ENCODE peak calls at places on chromosomes 16 and 17, in five cellular contexts. P, Z, T, Y and W are unnamed samples. For H3K4me1, the result is how much of the 10 kb centered on the place peaks cover.

GRCh38 chr17:57091186-57091618 is 6.2 kb downstream of the AKAP1 start:
- DNase-seq in P (peak), Z (no peak), T (no peak), Y (no peak), W (no peak)

GRCh38 chr16:13811834-13812233 is 108.1 kb upstream of the ERCC4 start:
- DNase-seq in P (no peak), Z (no peak), T (no peak), Y (no peak), W (no peak)

GRCh38 chr16:11503566-11503965 is 83.2 kb downstream of the LITAF start:
- DNase-seq in P (no peak), Z (no peak), T (no peak), Y (no peak), W (no peak)

GRCh38 chr16:53865492-53865863 is 161.5 kb downstream of the FTO start:
- DNase-seq in P (no peak), Z (no peak), T (peak), Y (no peak), W (no peak)

GRCh38 chr16:10308305-10309193 is 77.3 kb upstream of the ATF7IP2 start:
- DNase-seq in P (no peak), Z (no peak), T (no peak), Y (no peak), W (no peak)

GRCh38 chr16:23595246-23595950 is 718 bp downstream of the NDUFAB1 start:
- DNase-seq in P (no peak), Z (no peak), T (peak), Y (peak), W (no peak)

GRCh38 chr17:70808596-70808995 is 639.3 kb downstream of the KCNJ2 start:
- DNase-seq in P (no peak), Z (no peak), T (peak), Y (no peak), W (no peak)

GRCh38 chr16:47907109-47907508 is 248.7 kb downstream of the ABCC12 start:
- DNase-seq in P (no peak), Z (peak), T (no peak), Y (no peak), W (no peak)

GRCh38 chr17:60139438-60140285 is 10.1 kb upstream of the CA4 start:
- DNase-seq in P (peak), Z (no peak), T (peak), Y (peak), W (peak)

GRCh38 chr17:62164712-62165377 is 99.8 kb upstream of the MED13 start:
- DNase-seq in P (no peak), Z (no peak), T (no peak), Y (no peak), W (no peak)

GRCh38 chr16:50859628-50860360 is 117.9 kb downstream of the CYLD start:
- DNase-seq in P (no peak), Z (peak), T (no peak), Y (peak), W (no peak)

GRCh38 chr17:52025231-52025630 is 133.3 kb downstream of the CA10 start:
- DNase-seq in P (no peak), Z (no peak), T (no peak), Y (no peak), W (no peak)

DNA sequence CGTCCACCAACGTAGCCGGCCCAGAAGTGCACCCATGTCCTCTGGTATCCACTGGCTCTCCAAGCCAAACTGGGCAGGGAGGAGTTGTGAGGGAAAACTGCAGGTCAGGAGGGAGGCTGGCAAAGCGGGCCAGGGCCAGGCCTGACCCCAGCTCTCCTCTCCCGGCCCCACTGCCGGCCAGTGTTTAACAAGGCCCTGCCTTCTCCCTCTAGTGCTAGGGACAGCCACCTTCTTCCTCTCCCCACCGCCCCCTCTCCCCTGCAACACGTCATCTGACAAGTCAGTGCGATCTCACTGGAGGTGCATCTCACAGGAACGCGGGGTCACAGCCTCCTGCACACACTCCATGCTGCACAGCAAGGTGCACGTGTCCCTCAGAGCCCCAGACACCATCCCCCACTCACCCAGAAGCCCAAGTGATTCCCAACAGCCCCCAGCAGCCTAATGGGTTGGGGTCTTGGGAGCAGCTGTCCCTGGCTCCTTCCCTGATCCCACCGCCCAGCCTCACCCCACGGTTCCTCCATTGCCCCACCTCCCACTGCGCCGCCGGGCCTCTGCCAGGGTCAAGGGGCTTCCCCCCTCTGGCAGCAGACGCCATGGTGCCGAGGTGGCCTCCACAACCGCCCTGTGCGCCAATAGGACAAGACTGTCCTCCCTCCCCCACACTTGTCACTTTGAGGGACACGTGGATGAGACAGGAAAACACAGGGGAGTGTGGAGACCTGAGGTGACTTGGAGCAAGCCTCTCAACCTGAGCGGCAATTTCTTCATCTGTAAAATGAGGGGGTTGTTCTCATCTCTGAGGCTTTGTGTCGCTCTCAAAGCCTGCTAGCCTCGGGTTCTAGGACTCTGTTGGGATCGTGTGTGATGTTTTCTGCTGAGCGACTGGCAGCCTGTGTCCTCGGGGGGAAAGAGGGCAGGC is 1.1 kb upstream of the ACE start:
- DNase-seq in P (no peak), Z (no peak), T (no peak), Y (no peak), W (no peak)
- H3K4me3 ChIP-seq in P (no peak), Z (no peak), T (no peak), Y (peak), W (no peak)

DNA sequence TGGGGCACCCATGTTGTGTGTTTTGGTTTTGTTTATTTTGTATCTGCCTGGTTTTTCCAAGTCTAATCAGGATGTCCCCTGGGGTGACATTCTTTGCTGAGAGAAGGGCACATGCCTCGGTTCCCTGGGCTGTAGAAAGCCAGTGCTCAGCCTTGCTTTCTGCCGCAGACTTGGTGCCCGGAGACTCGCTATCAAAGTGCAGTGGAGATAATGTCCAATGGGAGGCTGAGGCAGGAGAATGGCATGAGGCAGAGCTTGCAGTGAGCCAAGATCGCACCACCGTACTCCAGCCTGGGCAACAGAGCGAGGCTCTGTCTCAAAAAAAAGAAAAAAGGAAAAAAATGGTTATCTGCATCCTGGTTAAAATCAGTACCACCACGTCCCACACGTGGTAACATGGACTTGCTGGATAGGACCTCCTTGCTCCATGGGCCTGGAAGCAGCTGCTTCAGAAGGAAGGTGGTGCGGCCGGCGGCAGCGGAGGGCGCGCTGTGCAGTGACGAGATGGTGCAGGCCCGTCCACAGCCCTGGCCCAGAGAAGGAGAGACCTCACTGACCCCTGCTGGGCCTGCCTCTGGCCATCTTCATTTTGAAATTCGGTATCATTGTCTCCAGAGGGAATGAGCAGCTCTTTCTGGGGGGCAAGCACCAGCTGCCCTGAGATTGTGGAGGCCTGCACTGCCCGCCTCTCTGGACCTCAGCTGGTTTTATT is 19.3 kb upstream of the IL17C start:
- DNase-seq in P (no peak), Z (no peak), T (no peak), Y (no peak), W (no peak)
- TF ChIP-seq EP300 in P (no peak), Z (no peak), T (no peak), Y (no peak), W (no peak)

GRCh38 chr17:37475713-37476420 is 13.8 kb upstream of the DUSP14 start:
- DNase-seq in P (no peak), Z (no peak), T (no peak), Y (no peak), W (no peak)

GRCh38 chr17:37479025-37479424 is 10.7 kb upstream of the DUSP14 start:
- DNase-seq in P (no peak), Z (no peak), T (no peak), Y (no peak), W (no peak)

GRCh38 chr17:37480427-37480826 is 9.3 kb upstream of the DUSP14 start:
- DNase-seq in P (no peak), Z (no peak), T (no peak), Y (no peak), W (no peak)

GRCh38 chr17:37476431-37477130 is 13.1 kb upstream of the DUSP14 start:
- DNase-seq in P (no peak), Z (no peak), T (no peak), Y (peak), W (no peak)

DNA sequence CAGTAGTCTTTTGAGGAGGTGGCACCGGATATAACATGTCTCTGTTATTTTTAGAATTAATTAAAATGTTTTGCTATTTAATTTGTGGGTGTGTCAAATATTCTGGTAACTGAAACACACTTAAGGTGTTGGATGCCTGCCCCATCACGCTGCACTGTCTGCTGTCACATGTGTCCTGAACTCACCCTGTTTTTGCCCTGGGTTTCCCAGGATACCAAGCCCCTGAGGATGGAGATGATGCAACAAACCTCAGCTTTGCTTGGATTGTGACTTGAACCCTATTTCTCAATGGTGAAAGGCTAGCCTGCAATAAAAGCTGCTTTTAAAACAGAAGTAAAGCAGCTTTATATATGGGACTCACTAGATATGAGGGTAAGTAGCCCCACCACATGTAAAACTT is 11.5 kb upstream of the DUSP14 start:
- DNase-seq in P (no peak), Z (no peak), T (no peak), Y (no peak), W (no peak)
- H3K4me1 ChIP-seq in P (under half), Z (under half), T (under half), Y (under half), W (under half)

DNA sequence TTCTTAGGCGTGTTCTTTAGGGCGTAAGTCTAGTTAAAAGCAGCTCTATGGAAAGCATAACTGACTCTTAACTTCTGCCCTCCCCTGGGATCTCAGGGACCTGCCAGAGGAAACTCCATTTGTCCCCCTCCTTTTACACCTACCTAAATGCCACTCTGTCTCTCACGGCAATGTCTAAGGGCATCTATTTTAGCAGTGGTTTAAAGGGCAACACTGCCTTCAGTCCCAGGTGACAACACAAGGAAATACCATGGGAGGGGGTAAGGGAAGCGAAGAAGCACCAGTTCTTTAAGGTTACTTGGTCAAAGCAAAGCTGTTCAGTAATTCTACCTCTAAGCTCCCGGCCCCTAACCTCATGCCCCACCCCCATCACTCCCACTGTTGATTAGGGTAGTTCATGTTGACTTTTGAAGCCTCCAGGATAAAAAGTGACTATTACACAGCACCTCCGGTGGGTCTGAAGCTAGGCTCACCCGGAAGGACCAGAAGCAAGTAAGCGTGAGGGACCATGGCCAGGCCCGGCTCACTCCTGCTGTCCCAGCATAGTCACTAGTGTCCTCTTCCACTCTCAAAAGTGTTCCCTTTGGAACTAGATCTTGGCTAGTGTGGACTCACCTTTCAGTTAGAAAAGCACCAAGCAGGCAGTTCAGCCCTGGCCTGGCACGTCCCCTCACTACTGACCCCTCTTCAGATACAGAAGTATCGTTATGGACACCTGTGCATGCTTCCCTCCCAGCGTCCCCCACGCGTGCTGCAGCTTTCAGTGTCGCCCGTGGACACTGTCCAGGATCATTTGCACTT is 47.0 kb downstream of the CYTH1 start:
- DNase-seq in P (no peak), Z (no peak), T (no peak), Y (no peak), W (no peak)
- H3K4me3 ChIP-seq in P (peak), Z (peak), T (peak), Y (peak), W (peak)